ENCODE peak calls at places on chromosomes 16 and 17, in four cellular contexts. X, S, C and L are unnamed samples.
A peak's percentile ranks its signal among the peaks of the same experiment; 100 is the strongest.

GRCh38 chr17:79811036-79811887 is 14.4 kb upstream of the CBX8 start:
- DNase-seq in C (no peak), X (no peak), S (no peak), L (no peak)

GRCh38 chr16:49081556-49081955 is 200.1 kb downstream of the CBLN1 start:
- DNase-seq in X (no peak), C (no peak), S (no peak), L (no peak)

GRCh38 chr16:53952215-53953208 is 248.6 kb downstream of the FTO start:
- DNase-seq in X (no peak), S (no peak), C (no peak), L (peak; percentile 70)

GRCh38 chr17:63967953-63968352 is 4.8 kb downstream of the SCN4A start:
- DNase-seq in S (no peak), X (no peak), C (no peak), L (no peak)

GRCh38 chr16:86826931-86827330 is 248.6 kb downstream of the FOXL1 start:
- DNase-seq in C (no peak), S (no peak), X (no peak), L (no peak)

GRCh38 chr16:86824751-86825310 is 246.5 kb downstream of the FOXL1 start:
- DNase-seq in C (no peak), X (no peak), S (no peak), L (peak; percentile 79)

GRCh38 chr17:12973496-12974318 is 44.1 kb downstream of the ELAC2 start:
- DNase-seq in S (no peak), X (no peak), C (no peak), L (no peak)

GRCh38 chr16:74296120-74296464 is 522 bp upstream of the PSMD7 start:
- DNase-seq in X (no peak), C (no peak), S (no peak), L (no peak)

GRCh38 chr16:50970221-50970620 is 180.8 kb downstream of the SALL1 start:
- DNase-seq in C (no peak), X (no peak), S (no peak), L (no peak)

GRCh38 chr17:61465550-61466237 is 13.5 kb downstream of the TBX4 start:
- DNase-seq in S (peak; percentile 21), C (no peak), X (no peak), L (no peak)

GRCh38 chr17:67717192-67717623 is 528 bp upstream of the NOL11 start:
- DNase-seq in C (peak; percentile 9), S (no peak), X (no peak), L (no peak)

GRCh38 chr16:30350134-30350871 is 4.8 kb downstream of the CD2BP2 start:
- DNase-seq in C (no peak), X (no peak), S (no peak), L (no peak)

GRCh38 chr17:82112866-82113390 is 14.9 kb upstream of the FASN start:
- DNase-seq in X (no peak), C (no peak), S (no peak), L (no peak)

GRCh38 chr16:50313596-50314483 is 47.5 kb downstream of the ADCY7 start:
- DNase-seq in C (no peak), S (peak; percentile 80), X (peak; percentile 86), L (peak; percentile 74)

GRCh38 chr17:32495347-32496253 is 8.8 kb downstream of the CDK5R1 start:
- DNase-seq in X (no peak), C (no peak), S (peak; percentile 55), L (peak; percentile 63)

GRCh38 chr16:48053346-48053745 is 102.4 kb downstream of the ABCC12 start:
- DNase-seq in S (peak; percentile 52), C (no peak), X (no peak), L (peak; percentile 89)

GRCh38 chr17:55641559-55642160 is 81.0 kb downstream of the TMEM100 start:
- DNase-seq in C (peak; percentile 41), X (peak; percentile 81), S (peak; percentile 68), L (peak; percentile 86)

GRCh38 chr16:28288117-28288516 is 4.2 kb upstream of the SBK1 start:
- DNase-seq in X (no peak), C (no peak), S (no peak), L (no peak)

GRCh38 chr17:42673885-42674754 is 2.7 kb downstream of the PLEKHH3 start:
- DNase-seq in S (no peak), C (peak; percentile 19), X (peak; percentile 71), L (peak; percentile 85)

GRCh38 chr16:86508947-86509758 is 1.2 kb upstream of the FOXF1 start:
- DNase-seq in C (no peak), S (no peak), X (no peak), L (peak; percentile 82)

GRCh38 chr16:2912330-2913199 is 834 bp downstream of the FLYWCH1 start:
- DNase-seq in C (no peak), S (no peak), X (peak; percentile 60), L (peak; percentile 80)

GRCh38 chr16:87086156-87086555 is 231.0 kb downstream of the C16orf95 start:
- DNase-seq in C (no peak), S (no peak), X (no peak), L (peak; percentile 63)

GRCh38 chr17:8173056-8173870 is 2.9 kb downstream of the TMEM107 start:
- DNase-seq in S (peak; percentile 82), X (no peak), C (peak; percentile 88), L (peak; percentile 99)

GRCh38 chr16:50473375-50473945 is 74.7 kb upstream of the NKD1 start:
- DNase-seq in X (no peak), C (no peak), S (no peak), L (peak; percentile 18)

GRCh38 chr17:68556551-68556950 is 44.3 kb downstream of the PRKAR1A start:
- DNase-seq in X (no peak), S (no peak), C (no peak), L (no peak)

GRCh38 chr17:8137645-8138342 is 13.9 kb upstream of the HES7 start:
- DNase-seq in X (no peak), C (no peak), S (no peak), L (no peak)

GRCh38 chr16:4288148-4288921 is 15.5 kb upstream of the TFAP4 start:
- DNase-seq in S (peak; percentile 88), X (peak; percentile 81), C (peak; percentile 70), L (peak; percentile 58)

GRCh38 chr17:82241926-82242697 is 13.3 kb downstream of the SLC16A3 start:
- DNase-seq in C (no peak), S (no peak), X (no peak), L (peak; percentile 55)

GRCh38 chr17:65039349-65039988 is 17.1 kb downstream of the GNA13 start:
- DNase-seq in C (no peak), X (no peak), S (no peak), L (no peak)

GRCh38 chr17:64781810-64782555 is 119.9 kb upstream of the SMURF2 start:
- DNase-seq in C (no peak), S (no peak), X (no peak), L (no peak)

GRCh38 chr16:11126389-11127072 is 129.5 kb downstream of the SOCS1 start:
- DNase-seq in X (no peak), C (no peak), S (no peak), L (no peak)

GRCh38 chr16:81723098-81723723 is 55.9 kb upstream of the PLCG2 start:
- DNase-seq in C (peak; percentile 82), X (no peak), S (no peak), L (peak; percentile 94)

DNA sequence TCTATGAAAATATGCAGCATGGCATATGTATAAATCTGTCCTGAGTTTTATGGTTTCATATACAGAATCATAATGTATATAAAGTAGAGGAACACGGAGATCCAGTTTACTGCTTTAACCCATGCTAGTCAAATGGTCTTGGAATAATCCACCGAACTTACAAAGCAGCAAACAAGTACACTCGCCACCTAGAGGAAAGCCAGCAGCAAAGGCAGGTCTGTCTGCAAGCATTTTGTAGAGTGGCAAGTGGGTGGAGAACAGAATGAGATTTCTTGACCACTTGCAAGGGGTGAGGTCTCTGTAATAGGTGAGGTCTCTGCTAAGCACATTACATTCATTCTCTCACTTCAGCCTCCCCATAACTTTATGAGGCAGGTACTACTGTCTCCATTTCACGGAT is 308.3 kb downstream of the CA10 start:
- DNase-seq in X (no peak), S (no peak), C (no peak), L (no peak)
- TF ChIP-seq CTCF in X (no peak), S (no peak), C (no peak), L (no peak)

GRCh38 chr17:72173475-72174116 is 52.8 kb downstream of the SOX9 start:
- DNase-seq in S (no peak), C (no peak), X (no peak), L (peak; percentile 45)

GRCh38 chr17:72176516-72176851 is 55.7 kb downstream of the SOX9 start:
- DNase-seq in X (no peak), S (no peak), C (no peak), L (no peak)

GRCh38 chr17:72176902-72177660 is 56.3 kb downstream of the SOX9 start:
- DNase-seq in S (no peak), C (no peak), X (no peak), L (no peak)

GRCh38 chr17:72175787-72176515 is 55.1 kb downstream of the SOX9 start:
- DNase-seq in C (no peak), S (no peak), X (no peak), L (no peak)

DNA sequence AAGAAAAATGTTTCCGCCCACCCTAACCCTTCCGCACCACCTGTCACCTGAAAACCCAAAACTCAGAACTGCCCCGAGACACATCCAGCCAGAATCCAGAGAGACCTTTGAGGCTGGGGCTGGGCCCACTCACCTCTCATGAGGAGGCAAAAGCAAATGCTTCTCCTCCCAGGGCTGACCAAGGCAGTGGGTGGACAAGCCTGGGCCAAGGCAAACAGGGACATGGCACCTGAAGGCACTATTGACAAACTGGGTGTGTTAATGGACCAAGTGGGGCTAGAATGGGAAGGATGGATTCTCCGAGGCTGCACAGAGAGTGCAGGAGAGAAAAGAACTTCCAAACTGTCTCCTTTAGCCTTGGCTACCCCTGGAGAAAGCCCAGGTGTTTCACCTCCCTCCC is 54.4 kb downstream of the SOX9 start:
- DNase-seq in X (no peak), S (no peak), C (peak; percentile 56), L (no peak)
- H3K4me3 ChIP-seq in X (no peak overlapping the region), S (no peak overlapping the region), C (no peak overlapping the region), L (no peak overlapping the region)

DNA sequence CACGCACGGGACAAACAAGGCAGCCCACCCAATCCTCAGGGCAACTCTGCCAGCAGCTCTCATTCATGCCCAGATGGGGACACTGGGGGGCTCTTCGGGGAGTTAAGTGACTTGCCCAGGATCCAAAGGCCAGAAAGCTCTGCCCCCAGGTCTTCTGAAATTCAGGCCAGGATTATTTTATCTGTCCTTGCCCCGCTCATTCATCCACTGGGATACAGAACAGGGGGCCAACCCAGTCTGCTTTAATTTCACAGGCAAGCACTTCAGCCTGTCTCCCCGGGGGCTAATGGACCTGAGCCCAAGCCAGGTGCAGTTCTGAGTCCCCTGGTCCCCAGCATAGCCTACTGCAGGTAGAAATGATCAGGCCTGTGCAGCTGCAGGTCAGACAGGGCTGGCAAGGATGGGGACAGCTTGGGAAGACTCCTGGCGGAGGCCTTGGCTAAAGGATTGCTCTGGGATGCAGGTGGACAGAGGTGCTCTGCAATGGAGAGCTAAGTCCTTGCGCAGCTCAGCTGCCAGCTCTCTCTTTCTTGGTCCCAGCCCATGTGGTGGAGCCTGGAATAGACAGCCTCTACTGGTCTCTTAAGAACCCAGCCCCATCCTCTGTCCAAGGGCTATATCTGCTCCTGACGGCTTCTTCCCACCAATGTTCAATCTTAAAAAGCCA is 766 bp upstream of the B3GNT9 start:
- DNase-seq in S (no peak), X (no peak), C (no peak), L (no peak)
- TF ChIP-seq CTCF in S (no peak), X (no peak), C (no peak), L (no peak)

GRCh38 chr16:985646-986400 is 4.3 kb downstream of the SOX8 start:
- DNase-seq in S (no peak), X (no peak), C (no peak), L (no peak)

GRCh38 chr16:988465-989353 is 7.1 kb downstream of the SOX8 start:
- DNase-seq in S (no peak), X (peak; percentile 67), C (no peak), L (no peak)

GRCh38 chr16:987846-988245 is 6.3 kb downstream of the SOX8 start:
- DNase-seq in X (no peak), C (no peak), S (no peak), L (no peak)

GRCh38 chr16:986411-986810 is 4.8 kb downstream of the SOX8 start:
- DNase-seq in S (no peak), C (no peak), X (no peak), L (no peak)

GRCh38 chr16:986925-987581 is 5.5 kb downstream of the SOX8 start:
- DNase-seq in S (no peak), X (no peak), C (no peak), L (no peak)
- H3K4me3 ChIP-seq in S (no peak overlapping the region), X (no peak overlapping the region), C (no peak overlapping the region), L (no peak overlapping the region)